ENCODE peak calls at places on chromosomes 3 and 15, in nine cellular contexts. One of them, this sample, is unnamed. For H3K36me3, the result is how much of the 10 kb centered on the place peaks cover.

GRCh38 chr3:157145566-157145965 is 14.4 kb downstream of the CCNL1 start:
- DNase-seq in CD4-positive, CD25-positive, alpha-beta regulatory T cell: no peak
- DNase-seq in GM23248: no peak
- DNase-seq in Peyer's patch: no peak
- DNase-seq in naive thymus-derived CD4-positive, alpha-beta T cell: no peak
- DNase-seq in CD8-positive, alpha-beta memory T cell: no peak
- DNase-seq in kidney epithelial cell: no peak
- DNase-seq in neural progenitor cell: no peak
- DNase-seq in mesenchymal stem cell: peak
- DNase-seq in this sample: no peak

GRCh38 chr3:155605571-155605970 is 139.3 kb downstream of the PLCH1 start:
- DNase-seq in mesenchymal stem cell: no peak
- DNase-seq in CD8-positive, alpha-beta memory T cell: no peak
- DNase-seq in Peyer's patch: no peak
- DNase-seq in neural progenitor cell: no peak
- DNase-seq in kidney epithelial cell: no peak
- DNase-seq in naive thymus-derived CD4-positive, alpha-beta T cell: no peak
- DNase-seq in GM23248: no peak
- DNase-seq in CD4-positive, CD25-positive, alpha-beta regulatory T cell: no peak
- DNase-seq in this sample: no peak

GRCh38 chr15:49752517-49752916 is 131.7 kb downstream of the DTWD1 start:
- DNase-seq in CD4-positive, CD25-positive, alpha-beta regulatory T cell: no peak
- DNase-seq in mesenchymal stem cell: no peak
- DNase-seq in Peyer's patch: no peak
- DNase-seq in neural progenitor cell: no peak
- DNase-seq in naive thymus-derived CD4-positive, alpha-beta T cell: no peak
- DNase-seq in CD8-positive, alpha-beta memory T cell: no peak
- DNase-seq in kidney epithelial cell: no peak
- DNase-seq in GM23248: no peak
- DNase-seq in this sample: no peak

GRCh38 chr15:83046558-83047127 is 20.4 kb downstream of the BTBD1 start:
- DNase-seq in neural progenitor cell: no peak
- DNase-seq in mesenchymal stem cell: no peak
- DNase-seq in CD4-positive, CD25-positive, alpha-beta regulatory T cell: no peak
- DNase-seq in naive thymus-derived CD4-positive, alpha-beta T cell: no peak
- DNase-seq in Peyer's patch: no peak
- DNase-seq in CD8-positive, alpha-beta memory T cell: no peak
- DNase-seq in kidney epithelial cell: no peak
- DNase-seq in GM23248: peak
- DNase-seq in this sample: no peak

GRCh38 chr3:140954576-140954975 is 12.9 kb downstream of the SLC25A36 start:
- DNase-seq in kidney epithelial cell: no peak
- DNase-seq in naive thymus-derived CD4-positive, alpha-beta T cell: no peak
- DNase-seq in CD4-positive, CD25-positive, alpha-beta regulatory T cell: no peak
- DNase-seq in mesenchymal stem cell: no peak
- DNase-seq in GM23248: no peak
- DNase-seq in Peyer's patch: no peak
- DNase-seq in CD8-positive, alpha-beta memory T cell: no peak
- DNase-seq in neural progenitor cell: no peak
- DNase-seq in this sample: no peak

GRCh38 chr3:114308830-114309229 is 15.0 kb downstream of the TIGIT start:
- DNase-seq in neural progenitor cell: no peak
- DNase-seq in mesenchymal stem cell: no peak
- DNase-seq in kidney epithelial cell: no peak
- DNase-seq in CD4-positive, CD25-positive, alpha-beta regulatory T cell: peak
- DNase-seq in naive thymus-derived CD4-positive, alpha-beta T cell: peak
- DNase-seq in Peyer's patch: no peak
- DNase-seq in CD8-positive, alpha-beta memory T cell: peak
- DNase-seq in GM23248: no peak
- DNase-seq in this sample: no peak

GRCh38 chr3:65729553-65729952 is 309.2 kb downstream of the MAGI1 start:
- DNase-seq in CD4-positive, CD25-positive, alpha-beta regulatory T cell: no peak
- DNase-seq in kidney epithelial cell: no peak
- DNase-seq in Peyer's patch: no peak
- DNase-seq in naive thymus-derived CD4-positive, alpha-beta T cell: no peak
- DNase-seq in GM23248: peak
- DNase-seq in neural progenitor cell: no peak
- DNase-seq in mesenchymal stem cell: peak
- DNase-seq in CD8-positive, alpha-beta memory T cell: no peak
- DNase-seq in this sample: no peak

GRCh38 chr3:160808838-160809237 is 52.8 kb downstream of the PPM1L start:
- DNase-seq in kidney epithelial cell: no peak
- DNase-seq in mesenchymal stem cell: no peak
- DNase-seq in neural progenitor cell: no peak
- DNase-seq in Peyer's patch: no peak
- DNase-seq in CD4-positive, CD25-positive, alpha-beta regulatory T cell: no peak
- DNase-seq in GM23248: no peak
- DNase-seq in CD8-positive, alpha-beta memory T cell: no peak
- DNase-seq in naive thymus-derived CD4-positive, alpha-beta T cell: no peak
- DNase-seq in this sample: no peak

GRCh38 chr3:13480340-13481318 is 523 bp downstream of the HDAC11 start:
- DNase-seq in naive thymus-derived CD4-positive, alpha-beta T cell: peak
- DNase-seq in kidney epithelial cell: no peak
- DNase-seq in CD4-positive, CD25-positive, alpha-beta regulatory T cell: peak
- DNase-seq in GM23248: peak
- DNase-seq in CD8-positive, alpha-beta memory T cell: no peak
- DNase-seq in mesenchymal stem cell: peak
- DNase-seq in neural progenitor cell: no peak
- DNase-seq in Peyer's patch: peak
- DNase-seq in this sample: peak

GRCh38 chr3:45751537-45752242 is 44.6 kb downstream of the SLC6A20 start:
- DNase-seq in CD8-positive, alpha-beta memory T cell: no peak
- DNase-seq in GM23248: peak
- DNase-seq in mesenchymal stem cell: no peak
- DNase-seq in neural progenitor cell: no peak
- DNase-seq in kidney epithelial cell: no peak
- DNase-seq in Peyer's patch: no peak
- DNase-seq in CD4-positive, CD25-positive, alpha-beta regulatory T cell: no peak
- DNase-seq in naive thymus-derived CD4-positive, alpha-beta T cell: no peak
- DNase-seq in this sample: no peak

GRCh38 chr15:73747847-73748605 is 5.1 kb downstream of the INSYN1 start:
- DNase-seq in kidney epithelial cell: no peak
- DNase-seq in GM23248: no peak
- DNase-seq in CD8-positive, alpha-beta memory T cell: no peak
- DNase-seq in Peyer's patch: no peak
- DNase-seq in CD4-positive, CD25-positive, alpha-beta regulatory T cell: no peak
- DNase-seq in neural progenitor cell: peak
- DNase-seq in naive thymus-derived CD4-positive, alpha-beta T cell: no peak
- DNase-seq in mesenchymal stem cell: no peak
- DNase-seq in this sample: no peak

GRCh38 chr3:44076221-44076829 is 165.4 kb upstream of the TOPAZ1 start:
- DNase-seq in CD8-positive, alpha-beta memory T cell: no peak
- DNase-seq in GM23248: no peak
- DNase-seq in kidney epithelial cell: no peak
- DNase-seq in mesenchymal stem cell: no peak
- DNase-seq in Peyer's patch: no peak
- DNase-seq in neural progenitor cell: no peak
- DNase-seq in naive thymus-derived CD4-positive, alpha-beta T cell: no peak
- DNase-seq in CD4-positive, CD25-positive, alpha-beta regulatory T cell: no peak
- DNase-seq in this sample: no peak

GRCh38 chr3:100725935-100726334 is 16.6 kb downstream of the TFG start:
- DNase-seq in mesenchymal stem cell: no peak
- DNase-seq in CD4-positive, CD25-positive, alpha-beta regulatory T cell: no peak
- DNase-seq in kidney epithelial cell: no peak
- DNase-seq in neural progenitor cell: no peak
- DNase-seq in GM23248: no peak
- DNase-seq in Peyer's patch: peak
- DNase-seq in naive thymus-derived CD4-positive, alpha-beta T cell: no peak
- DNase-seq in CD8-positive, alpha-beta memory T cell: no peak
- DNase-seq in this sample: no peak
- H3K36me3 ChIP-seq in mesenchymal stem cell: half or more
- H3K36me3 ChIP-seq in CD4-positive, CD25-positive, alpha-beta regulatory T cell: half or more
- H3K36me3 ChIP-seq in kidney epithelial cell: under half
- H3K36me3 ChIP-seq in neural progenitor cell: under half
- H3K36me3 ChIP-seq in GM23248: half or more
- H3K36me3 ChIP-seq in Peyer's patch: under half
- H3K36me3 ChIP-seq in naive thymus-derived CD4-positive, alpha-beta T cell: under half
- H3K36me3 ChIP-seq in CD8-positive, alpha-beta memory T cell: under half
- H3K36me3 ChIP-seq in this sample: half or more

GRCh38 chr15:66514586-66514985 is 9.5 kb downstream of the ZWILCH start:
- DNase-seq in kidney epithelial cell: no peak
- DNase-seq in Peyer's patch: no peak
- DNase-seq in GM23248: no peak
- DNase-seq in CD8-positive, alpha-beta memory T cell: no peak
- DNase-seq in naive thymus-derived CD4-positive, alpha-beta T cell: no peak
- DNase-seq in CD4-positive, CD25-positive, alpha-beta regulatory T cell: no peak
- DNase-seq in neural progenitor cell: no peak
- DNase-seq in mesenchymal stem cell: no peak
- DNase-seq in this sample: no peak

DNA sequence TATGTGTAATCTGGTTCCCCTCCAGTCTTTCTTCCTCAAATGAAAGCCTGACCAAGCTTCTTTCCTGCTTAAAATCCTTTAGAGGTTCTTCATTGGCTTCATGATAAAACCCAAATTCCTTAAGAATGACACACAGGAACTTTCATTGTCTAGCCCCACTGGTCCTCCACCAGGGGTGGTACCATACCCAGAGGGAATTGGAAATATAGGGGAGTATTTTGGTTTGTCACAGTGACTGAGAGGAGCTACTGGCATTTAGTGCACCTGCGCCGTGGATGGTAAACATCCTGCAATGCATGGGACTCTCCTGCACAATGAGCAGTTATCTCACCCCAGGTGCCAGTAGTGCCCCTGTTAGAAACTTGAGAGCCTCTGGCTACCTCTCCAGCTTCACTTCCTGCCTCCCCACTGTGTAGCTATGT is 10.8 kb downstream of the ZWILCH start:
- DNase-seq in CD8-positive, alpha-beta memory T cell: no peak
- DNase-seq in neural progenitor cell: no peak
- DNase-seq in mesenchymal stem cell: no peak
- DNase-seq in kidney epithelial cell: no peak
- DNase-seq in naive thymus-derived CD4-positive, alpha-beta T cell: no peak
- DNase-seq in GM23248: peak
- DNase-seq in Peyer's patch: no peak
- DNase-seq in CD4-positive, CD25-positive, alpha-beta regulatory T cell: no peak
- DNase-seq in this sample: no peak
- H3K36me3 ChIP-seq in CD8-positive, alpha-beta memory T cell: under half
- H3K36me3 ChIP-seq in neural progenitor cell: under half
- H3K36me3 ChIP-seq in mesenchymal stem cell: under half
- H3K36me3 ChIP-seq in kidney epithelial cell: under half
- H3K36me3 ChIP-seq in naive thymus-derived CD4-positive, alpha-beta T cell: under half
- H3K36me3 ChIP-seq in GM23248: under half
- H3K36me3 ChIP-seq in Peyer's patch: under half
- H3K36me3 ChIP-seq in CD4-positive, CD25-positive, alpha-beta regulatory T cell: under half
- H3K36me3 ChIP-seq in this sample: under half

GRCh38 chr15:90667063-90667754 is 49.9 kb upstream of the BLM start:
- DNase-seq in neural progenitor cell: no peak
- DNase-seq in CD8-positive, alpha-beta memory T cell: no peak
- DNase-seq in GM23248: peak
- DNase-seq in Peyer's patch: no peak
- DNase-seq in kidney epithelial cell: no peak
- DNase-seq in CD4-positive, CD25-positive, alpha-beta regulatory T cell: no peak
- DNase-seq in naive thymus-derived CD4-positive, alpha-beta T cell: no peak
- DNase-seq in mesenchymal stem cell: no peak
- DNase-seq in this sample: peak
- H3K36me3 ChIP-seq in neural progenitor cell: under half
- H3K36me3 ChIP-seq in CD8-positive, alpha-beta memory T cell: under half
- H3K36me3 ChIP-seq in GM23248: under half
- H3K36me3 ChIP-seq in Peyer's patch: under half
- H3K36me3 ChIP-seq in kidney epithelial cell: under half
- H3K36me3 ChIP-seq in CD4-positive, CD25-positive, alpha-beta regulatory T cell: under half
- H3K36me3 ChIP-seq in naive thymus-derived CD4-positive, alpha-beta T cell: under half
- H3K36me3 ChIP-seq in mesenchymal stem cell: under half
- H3K36me3 ChIP-seq in this sample: under half

GRCh38 chr15:52622791-52623190 is 54.0 kb upstream of the ARPP19 start:
- DNase-seq in mesenchymal stem cell: no peak
- DNase-seq in kidney epithelial cell: no peak
- DNase-seq in CD8-positive, alpha-beta memory T cell: no peak
- DNase-seq in neural progenitor cell: no peak
- DNase-seq in CD4-positive, CD25-positive, alpha-beta regulatory T cell: no peak
- DNase-seq in naive thymus-derived CD4-positive, alpha-beta T cell: no peak
- DNase-seq in Peyer's patch: no peak
- DNase-seq in GM23248: no peak
- DNase-seq in this sample: no peak

GRCh38 chr15:52624262-52624661 is 54.9 kb downstream of the ATOSA start:
- DNase-seq in CD4-positive, CD25-positive, alpha-beta regulatory T cell: no peak
- DNase-seq in neural progenitor cell: peak
- DNase-seq in GM23248: no peak
- DNase-seq in Peyer's patch: no peak
- DNase-seq in naive thymus-derived CD4-positive, alpha-beta T cell: no peak
- DNase-seq in mesenchymal stem cell: no peak
- DNase-seq in kidney epithelial cell: no peak
- DNase-seq in CD8-positive, alpha-beta memory T cell: no peak
- DNase-seq in this sample: no peak

GRCh38 chr15:52626671-52627369 is 52.4 kb downstream of the ATOSA start:
- DNase-seq in naive thymus-derived CD4-positive, alpha-beta T cell: no peak
- DNase-seq in CD4-positive, CD25-positive, alpha-beta regulatory T cell: no peak
- DNase-seq in neural progenitor cell: no peak
- DNase-seq in kidney epithelial cell: no peak
- DNase-seq in mesenchymal stem cell: no peak
- DNase-seq in GM23248: no peak
- DNase-seq in CD8-positive, alpha-beta memory T cell: no peak
- DNase-seq in Peyer's patch: no peak
- DNase-seq in this sample: no peak
- H3K36me3 ChIP-seq in naive thymus-derived CD4-positive, alpha-beta T cell: under half
- H3K36me3 ChIP-seq in CD4-positive, CD25-positive, alpha-beta regulatory T cell: half or more
- H3K36me3 ChIP-seq in neural progenitor cell: under half
- H3K36me3 ChIP-seq in kidney epithelial cell: under half
- H3K36me3 ChIP-seq in mesenchymal stem cell: half or more
- H3K36me3 ChIP-seq in GM23248: under half
- H3K36me3 ChIP-seq in CD8-positive, alpha-beta memory T cell: under half
- H3K36me3 ChIP-seq in Peyer's patch: under half
- H3K36me3 ChIP-seq in this sample: half or more

DNA sequence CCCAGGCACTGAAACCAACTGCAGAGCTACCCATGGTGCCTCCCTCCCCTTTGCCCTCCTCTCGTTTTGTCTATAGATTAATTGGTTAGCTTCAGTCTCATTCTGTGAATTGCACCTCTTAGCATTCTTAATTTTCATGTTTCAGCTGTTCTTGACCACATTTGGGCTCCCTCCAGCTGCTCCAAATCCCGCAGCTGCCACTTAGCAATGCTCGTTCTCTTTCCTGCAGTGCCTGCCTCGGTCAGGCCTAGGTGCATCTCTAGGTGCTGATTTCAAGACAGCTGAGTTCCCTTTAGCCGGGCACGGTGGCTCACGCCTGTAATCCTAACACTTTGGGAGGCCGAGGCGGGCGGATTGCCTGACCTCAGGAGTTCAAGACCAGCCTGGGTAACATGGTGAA is 47.0 kb upstream of the SMAD3 start:
- DNase-seq in CD8-positive, alpha-beta memory T cell: no peak
- DNase-seq in CD4-positive, CD25-positive, alpha-beta regulatory T cell: no peak
- DNase-seq in kidney epithelial cell: no peak
- DNase-seq in neural progenitor cell: no peak
- DNase-seq in naive thymus-derived CD4-positive, alpha-beta T cell: no peak
- DNase-seq in mesenchymal stem cell: no peak
- DNase-seq in Peyer's patch: no peak
- DNase-seq in GM23248: no peak
- DNase-seq in this sample: no peak
- H3K36me3 ChIP-seq in CD8-positive, alpha-beta memory T cell: under half
- H3K36me3 ChIP-seq in CD4-positive, CD25-positive, alpha-beta regulatory T cell: under half
- H3K36me3 ChIP-seq in kidney epithelial cell: under half
- H3K36me3 ChIP-seq in neural progenitor cell: under half
- H3K36me3 ChIP-seq in naive thymus-derived CD4-positive, alpha-beta T cell: under half
- H3K36me3 ChIP-seq in mesenchymal stem cell: under half
- H3K36me3 ChIP-seq in Peyer's patch: under half
- H3K36me3 ChIP-seq in GM23248: under half
- H3K36me3 ChIP-seq in this sample: under half

DNA sequence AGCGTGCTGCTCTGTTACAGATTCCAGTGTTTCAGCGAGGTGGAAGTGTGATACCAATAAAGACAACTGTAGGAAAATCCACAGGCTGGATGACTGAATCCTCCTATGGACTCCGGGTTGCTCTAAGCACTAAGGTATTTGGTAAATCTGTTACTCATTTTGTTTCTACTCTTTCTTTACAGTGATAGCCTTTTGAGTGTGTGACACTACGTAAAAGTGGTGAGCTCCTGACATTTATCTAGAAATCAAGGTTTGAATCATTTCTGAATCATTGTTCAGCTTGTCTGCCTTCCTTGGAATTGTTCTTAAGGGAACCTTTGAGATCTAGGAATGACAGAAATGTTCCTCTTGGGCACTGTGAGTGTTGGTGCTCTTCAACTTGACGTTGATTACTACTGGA is 11.2 kb upstream of the CAPN3 start:
- DNase-seq in mesenchymal stem cell: no peak
- DNase-seq in CD4-positive, CD25-positive, alpha-beta regulatory T cell: no peak
- DNase-seq in kidney epithelial cell: peak
- DNase-seq in neural progenitor cell: no peak
- DNase-seq in Peyer's patch: no peak
- DNase-seq in CD8-positive, alpha-beta memory T cell: no peak
- DNase-seq in GM23248: peak
- DNase-seq in naive thymus-derived CD4-positive, alpha-beta T cell: no peak
- DNase-seq in this sample: no peak
- H3K36me3 ChIP-seq in mesenchymal stem cell: half or more
- H3K36me3 ChIP-seq in CD4-positive, CD25-positive, alpha-beta regulatory T cell: half or more
- H3K36me3 ChIP-seq in kidney epithelial cell: under half
- H3K36me3 ChIP-seq in neural progenitor cell: under half
- H3K36me3 ChIP-seq in Peyer's patch: under half
- H3K36me3 ChIP-seq in CD8-positive, alpha-beta memory T cell: under half
- H3K36me3 ChIP-seq in GM23248: under half
- H3K36me3 ChIP-seq in naive thymus-derived CD4-positive, alpha-beta T cell: half or more
- H3K36me3 ChIP-seq in this sample: half or more